ENCODE peak calls at places on chromosomes 2 and 18, in six cellular contexts. H is mammary epithelial cell; W is cardiac muscle cell; R is CD4-positive, alpha-beta memory T cell; D is fibroblast of lung; G is adrenal gland. Z is an unnamed sample.

GRCh38 chr18:78893396-78894305 is 86.0 kb upstream of the SALL3 start:
- DNase-seq in R (no peak), H (no peak), W (no peak), D (no peak), G (no peak), Z (no peak)

GRCh38 chr2:120402070-120402440 is 56.1 kb downstream of the INHBB start:
- DNase-seq in H (no peak), G (no peak), R (no peak), W (peak), D (no peak), Z (no peak)

GRCh38 chr18:12059334-12060181 is 34.1 kb upstream of the ANKRD62 start:
- DNase-seq in H (no peak), G (no peak), W (no peak), D (no peak), R (no peak), Z (no peak)

GRCh38 chr2:230411484-230412368 is 4.3 kb upstream of the SP100 start:
- DNase-seq in G (peak), W (peak), R (peak), H (peak), D (peak), Z (peak)

GRCh38 chr18:49691177-49691608 is 122.1 kb downstream of the ACAA2 start:
- DNase-seq in H (peak), R (no peak), D (peak), W (no peak), G (no peak), Z (no peak)

GRCh38 chr2:104836253-104836652 is 17.7 kb upstream of the POU3F3 start:
- DNase-seq in G (no peak), R (no peak), W (no peak), H (no peak), D (no peak), Z (no peak)

GRCh38 chr2:11348209-11348749 is 3.8 kb upstream of the ROCK2 start:
- DNase-seq in H (no peak), W (no peak), D (no peak), R (no peak), G (no peak), Z (no peak)

GRCh38 chr18:9038277-9038871 is 64.1 kb upstream of the NDUFV2 start:
- DNase-seq in H (peak), D (no peak), R (no peak), W (no peak), G (no peak), Z (no peak)

GRCh38 chr2:52536929-52537460 is 1230.6 kb upstream of the CHAC2 start:
- DNase-seq in G (no peak), D (peak), H (peak), R (no peak), W (no peak), Z (no peak)

GRCh38 chr2:236947896-236948295 is 137.8 kb upstream of the COPS8 start:
- DNase-seq in G (no peak), D (no peak), W (no peak), H (no peak), R (no peak), Z (no peak)

GRCh38 chr2:44680424-44680971 is 261.0 kb upstream of the SIX3 start:
- DNase-seq in G (no peak), D (no peak), H (no peak), W (no peak), R (no peak), Z (no peak)

GRCh38 chr2:136932700-136933099 is 167.4 kb downstream of the THSD7B start:
- DNase-seq in W (peak), H (peak), G (no peak), D (no peak), R (no peak), Z (no peak)

GRCh38 chr2:199742884-199743283 is 108.1 kb downstream of the FTCDNL1 start:
- DNase-seq in G (no peak), R (no peak), D (no peak), H (no peak), W (no peak), Z (no peak)

GRCh38 chr2:206531996-206532543 is 88.7 kb downstream of the ADAM23 start:
- DNase-seq in G (peak), R (no peak), D (peak), W (peak), H (no peak), Z (no peak)

GRCh38 chr18:48345596-48345995 is 63.6 kb downstream of the ZBTB7C start:
- DNase-seq in H (no peak), R (no peak), W (no peak), G (no peak), D (peak), Z (no peak)

GRCh38 chr18:62209046-62209445 is 22.0 kb downstream of the RELCH start:
- DNase-seq in R (no peak), W (no peak), H (no peak), D (peak), G (no peak), Z (no peak)

GRCh38 chr2:126657146-126657635 is 1.2 kb downstream of the GYPC start:
- DNase-seq in W (no peak), H (peak), D (peak), G (peak), R (peak), Z (peak)

GRCh38 chr18:11994708-11995444 is 13.6 kb downstream of the IMPA2 start:
- DNase-seq in H (no peak), R (no peak), G (no peak), W (no peak), D (peak), Z (no peak)

GRCh38 chr2:119397196-119397595 is 30.4 kb downstream of the DBI start:
- DNase-seq in R (no peak), W (no peak), H (no peak), D (no peak), G (no peak), Z (no peak)

GRCh38 chr2:60533114-60534033 is 20.1 kb downstream of the BCL11A start:
- DNase-seq in R (no peak), W (no peak), D (peak), H (peak), G (no peak), Z (no peak)

GRCh38 chr18:9516437-9517064 is 41.2 kb downstream of the RALBP1 start:
- DNase-seq in R (no peak), G (no peak), H (peak), W (peak), D (peak), Z (no peak)

GRCh38 chr2:133561045-133561852 is 7.0 kb downstream of the NCKAP5 start:
- DNase-seq in R (no peak), W (peak), D (peak), G (no peak), H (peak), Z (no peak)

GRCh38 chr2:241010531-241011295 is 12.3 kb downstream of the SNED1 start:
- DNase-seq in H (no peak), G (no peak), D (no peak), W (no peak), R (no peak), Z (no peak)

GRCh38 chr2:108267117-108267516 is 21.6 kb upstream of the SULT1C2 start:
- DNase-seq in W (no peak), R (no peak), D (peak), H (no peak), G (no peak), Z (no peak)

GRCh38 chr18:42425025-42425424 is 470.0 kb downstream of the PIK3C3 start:
- DNase-seq in W (no peak), R (no peak), D (no peak), H (no peak), G (no peak), Z (no peak)

GRCh38 chr2:225100269-225100668 is 58.0 kb upstream of the DOCK10 start:
- DNase-seq in G (no peak), W (peak), D (no peak), R (no peak), H (no peak), Z (no peak)

GRCh38 chr2:219386532-219387280 is 1.0 kb downstream of the DNPEP start:
- DNase-seq in H (no peak), D (peak), W (no peak), R (no peak), G (peak), Z (no peak)

GRCh38 chr2:84649487-84650142 is 133.3 kb downstream of the DNAH6 start:
- DNase-seq in H (no peak), R (no peak), G (no peak), D (no peak), W (no peak), Z (no peak)

GRCh38 chr2:132515010-132515409 is 98.4 kb downstream of the GPR39 start:
- DNase-seq in G (no peak), W (peak), R (no peak), H (no peak), D (no peak), Z (no peak)

GRCh38 chr2:33425660-33426059 is 50.8 kb upstream of the RASGRP3 start:
- DNase-seq in G (no peak), D (no peak), R (no peak), W (no peak), H (peak), Z (no peak)

GRCh38 chr2:146455325-146455724 is 1389.5 kb upstream of the ACVR2A start:
- DNase-seq in W (no peak), R (no peak), D (no peak), G (no peak), H (no peak), Z (no peak)

GRCh38 chr18:57543560-57543959 is 42.9 kb downstream of the FECH start:
- DNase-seq in W (no peak), H (no peak), R (no peak), D (no peak), G (no peak), Z (no peak)

GRCh38 chr2:225735844-225736243 is 336.3 kb downstream of the NYAP2 start:
- DNase-seq in H (peak), R (no peak), G (peak), W (no peak), D (peak), Z (no peak)

GRCh38 chr2:50455351-50455750 is 576.6 kb downstream of the NRXN1 start:
- DNase-seq in G (no peak), H (no peak), W (no peak), R (no peak), D (no peak), Z (no peak)
- H3K27ac ChIP-seq in G (no peak), H (no peak), W (no peak), R (no peak), D (no peak), Z (no peak)

GRCh38 chr2:70391259-70391658 is 89.4 kb upstream of the FAM136A start:
- DNase-seq in D (no peak), H (no peak), R (no peak), G (no peak), W (no peak), Z (no peak)

GRCh38 chr2:70391988-70392387 is 90.1 kb upstream of the FAM136A start:
- DNase-seq in G (no peak), W (no peak), R (no peak), D (no peak), H (peak), Z (no peak)

GRCh38 chr2:70388128-70388527 is 86.3 kb upstream of the FAM136A start:
- DNase-seq in R (no peak), D (no peak), W (no peak), G (no peak), H (peak), Z (no peak)

GRCh38 chr2:70385966-70386595 is 84.2 kb upstream of the FAM136A start:
- DNase-seq in G (no peak), H (no peak), R (no peak), W (peak), D (no peak), Z (no peak)

GRCh38 chr2:70388813-70389212 is 86.9 kb upstream of the FAM136A start:
- DNase-seq in D (no peak), H (no peak), R (no peak), G (no peak), W (no peak), Z (no peak)
- H3K27ac ChIP-seq in D (no peak), H (peak), R (no peak), G (no peak), W (no peak), Z (no peak)

GRCh38 chr2:43332653-43333052 is 106.2 kb upstream of the ZFP36L2 start:
- DNase-seq in D (no peak), W (peak), H (no peak), G (no peak), R (no peak), Z (no peak)

GRCh38 chr2:43329637-43330036 is 103.2 kb upstream of the ZFP36L2 start:
- DNase-seq in R (no peak), H (no peak), G (no peak), D (no peak), W (no peak), Z (no peak)

GRCh38 chr2:43331428-43331827 is 105.0 kb upstream of the ZFP36L2 start:
- DNase-seq in D (peak), G (no peak), H (no peak), R (no peak), W (peak), Z (no peak)

GRCh38 chr2:43333656-43334144 is 107.3 kb upstream of the ZFP36L2 start:
- DNase-seq in G (peak), H (peak), R (no peak), W (no peak), D (peak), Z (no peak)

DNA sequence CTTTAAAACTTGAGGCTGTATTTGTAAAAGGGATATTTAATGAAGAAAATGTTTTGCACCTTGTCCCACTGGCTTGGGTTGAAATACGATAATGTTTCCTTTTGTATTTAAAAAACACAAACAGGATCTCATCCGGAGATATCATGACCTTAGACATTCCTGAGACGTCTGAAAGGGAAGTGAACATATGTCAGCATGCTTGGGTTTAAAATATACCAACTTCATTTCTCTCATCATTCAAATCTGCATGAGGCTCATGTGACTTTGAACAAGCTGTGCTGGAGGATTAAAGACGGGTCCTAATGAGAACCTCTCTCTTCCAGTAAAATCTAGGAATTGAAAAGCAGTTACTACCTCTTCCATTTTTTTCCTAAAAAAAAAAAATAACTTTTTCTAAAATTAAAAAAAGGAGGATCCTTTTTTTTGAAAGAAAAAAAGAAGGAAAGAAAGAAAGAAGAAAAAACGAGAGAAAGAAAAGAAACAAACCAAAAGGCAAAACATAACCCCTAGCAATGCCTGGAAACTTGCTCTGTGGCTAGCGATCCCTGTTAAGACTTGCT is 106.8 kb upstream of the ZFP36L2 start:
- DNase-seq in W (peak), D (no peak), R (no peak), H (no peak), G (no peak), Z (no peak)
- H3K27ac ChIP-seq in W (peak), D (peak), R (no peak), H (peak), G (peak), Z (no peak)

DNA sequence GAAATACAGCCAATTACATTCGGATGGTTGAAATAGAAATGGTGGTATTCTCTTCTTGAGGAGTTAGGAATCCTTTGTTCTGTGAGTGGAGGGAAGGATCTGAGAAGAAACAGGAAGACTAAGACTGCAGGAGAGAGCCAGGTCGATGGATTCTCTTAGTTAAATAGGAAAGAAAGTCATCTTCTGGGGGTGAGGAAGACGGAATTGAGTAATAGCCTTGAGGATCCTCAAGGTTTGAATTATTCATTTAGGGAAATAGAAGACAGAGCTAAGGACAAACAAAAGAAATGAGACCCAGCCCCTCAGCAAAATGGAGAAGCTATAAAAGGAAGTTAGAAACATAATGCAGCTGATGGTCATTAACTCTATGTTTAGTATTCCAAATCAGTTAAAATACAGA is 1.8 kb downstream of the LAPTM4A start:
- DNase-seq in G (no peak), D (peak), H (no peak), W (no peak), R (no peak), Z (no peak)
- H3K27ac ChIP-seq in G (peak), D (peak), H (peak), W (peak), R (peak), Z (no peak)